ENCODE peak calls at places on chromosome 17, in eight cellular contexts. One of them, this sample, is unnamed.

GRCh38 chr17:74639704-74640142 is 16.2 kb upstream of the CD300E start:
- ATAC-seq in stimulated activated naive B cell treated with anti-CD40 and anti-IgM and Interleukin-4, amounts not matched to agents 10 μg/mL and 1 μg/mL and 100 μg/mL, for 72 hours: peak; percentile 74
- ATAC-seq in B cell: peak; percentile 70
- ATAC-seq in pancreas: no peak
- ATAC-seq in natural killer cell treated with Interleukin-12 subunit alpha and Interleukin-12 subunit beta and Interleukin-15 and Interleukin-18, amount 100 ng/mL, for 72 hours: peak; percentile 70
- ATAC-seq in effector memory CD8-positive, alpha-beta T cell: peak; percentile 35
- ATAC-seq in right cardiac atrium: peak; percentile 29
- ATAC-seq in activated T-cell treated with anti-CD3 and anti-CD28 coated beads, Interleukin-2, amount 50 U/mL, for 4 hours: peak; percentile 46
- ATAC-seq in this sample: no peak

GRCh38 chr17:72342582-72343527 is 222.0 kb downstream of the SOX9 start:
- ATAC-seq in stimulated activated naive B cell treated with anti-CD40 and anti-IgM and Interleukin-4, amounts not matched to agents 10 μg/mL and 1 μg/mL and 100 μg/mL, for 72 hours: no peak
- ATAC-seq in B cell: no peak
- ATAC-seq in pancreas: no peak
- ATAC-seq in natural killer cell treated with Interleukin-12 subunit alpha and Interleukin-12 subunit beta and Interleukin-15 and Interleukin-18, amount 100 ng/mL, for 72 hours: no peak
- ATAC-seq in effector memory CD8-positive, alpha-beta T cell: no peak
- ATAC-seq in right cardiac atrium: peak; percentile 82
- ATAC-seq in activated T-cell treated with anti-CD3 and anti-CD28 coated beads, Interleukin-2, amount 50 U/mL, for 4 hours: no peak
- ATAC-seq in this sample: no peak

GRCh38 chr17:41326173-41327145 is 10.9 kb upstream of the KRTAP17-1 start:
- ATAC-seq in stimulated activated naive B cell treated with anti-CD40 and anti-IgM and Interleukin-4, amounts not matched to agents 10 μg/mL and 1 μg/mL and 100 μg/mL, for 72 hours: no peak
- ATAC-seq in B cell: no peak
- ATAC-seq in pancreas: no peak
- ATAC-seq in natural killer cell treated with Interleukin-12 subunit alpha and Interleukin-12 subunit beta and Interleukin-15 and Interleukin-18, amount 100 ng/mL, for 72 hours: no peak
- ATAC-seq in effector memory CD8-positive, alpha-beta T cell: peak; percentile 87
- ATAC-seq in right cardiac atrium: no peak
- ATAC-seq in activated T-cell treated with anti-CD3 and anti-CD28 coated beads, Interleukin-2, amount 50 U/mL, for 4 hours: no peak
- ATAC-seq in this sample: no peak

GRCh38 chr17:37643118-37643766 is at the start of gene DDX52:
- ATAC-seq in stimulated activated naive B cell treated with anti-CD40 and anti-IgM and Interleukin-4, amounts not matched to agents 10 μg/mL and 1 μg/mL and 100 μg/mL, for 72 hours: peak; percentile 98
- ATAC-seq in B cell: peak; percentile 99
- ATAC-seq in pancreas: peak; percentile 97
- ATAC-seq in natural killer cell treated with Interleukin-12 subunit alpha and Interleukin-12 subunit beta and Interleukin-15 and Interleukin-18, amount 100 ng/mL, for 72 hours: peak; percentile 99
- ATAC-seq in effector memory CD8-positive, alpha-beta T cell: peak; percentile 98
- ATAC-seq in right cardiac atrium: peak; percentile 99
- ATAC-seq in activated T-cell treated with anti-CD3 and anti-CD28 coated beads, Interleukin-2, amount 50 U/mL, for 4 hours: peak; percentile 99
- ATAC-seq in this sample: peak; percentile 95

GRCh38 chr17:43713494-43714162 is 45.0 kb downstream of the SOST start:
- ATAC-seq in stimulated activated naive B cell treated with anti-CD40 and anti-IgM and Interleukin-4, amounts not matched to agents 10 μg/mL and 1 μg/mL and 100 μg/mL, for 72 hours: peak; percentile 54
- ATAC-seq in B cell: no peak
- ATAC-seq in pancreas: peak; percentile 70
- ATAC-seq in natural killer cell treated with Interleukin-12 subunit alpha and Interleukin-12 subunit beta and Interleukin-15 and Interleukin-18, amount 100 ng/mL, for 72 hours: peak; percentile 74
- ATAC-seq in effector memory CD8-positive, alpha-beta T cell: peak; percentile 53
- ATAC-seq in right cardiac atrium: peak; percentile 78
- ATAC-seq in activated T-cell treated with anti-CD3 and anti-CD28 coated beads, Interleukin-2, amount 50 U/mL, for 4 hours: peak; percentile 73
- ATAC-seq in this sample: peak; percentile 28

GRCh38 chr17:82152114-82152513 is 54.1 kb upstream of the FASN start:
- ATAC-seq in stimulated activated naive B cell treated with anti-CD40 and anti-IgM and Interleukin-4, amounts not matched to agents 10 μg/mL and 1 μg/mL and 100 μg/mL, for 72 hours: no peak
- ATAC-seq in B cell: no peak
- ATAC-seq in pancreas: no peak
- ATAC-seq in natural killer cell treated with Interleukin-12 subunit alpha and Interleukin-12 subunit beta and Interleukin-15 and Interleukin-18, amount 100 ng/mL, for 72 hours: no peak
- ATAC-seq in effector memory CD8-positive, alpha-beta T cell: no peak
- ATAC-seq in right cardiac atrium: no peak
- ATAC-seq in activated T-cell treated with anti-CD3 and anti-CD28 coated beads, Interleukin-2, amount 50 U/mL, for 4 hours: no peak
- ATAC-seq in this sample: peak; percentile 6

GRCh38 chr17:64084940-64085649 is 44.8 kb downstream of the ERN1 start:
- ATAC-seq in stimulated activated naive B cell treated with anti-CD40 and anti-IgM and Interleukin-4, amounts not matched to agents 10 μg/mL and 1 μg/mL and 100 μg/mL, for 72 hours: no peak
- ATAC-seq in B cell: no peak
- ATAC-seq in pancreas: no peak
- ATAC-seq in natural killer cell treated with Interleukin-12 subunit alpha and Interleukin-12 subunit beta and Interleukin-15 and Interleukin-18, amount 100 ng/mL, for 72 hours: no peak
- ATAC-seq in effector memory CD8-positive, alpha-beta T cell: no peak
- ATAC-seq in right cardiac atrium: no peak
- ATAC-seq in activated T-cell treated with anti-CD3 and anti-CD28 coated beads, Interleukin-2, amount 50 U/mL, for 4 hours: no peak
- ATAC-seq in this sample: no peak

GRCh38 chr17:59007995-59008394 is 98.7 kb downstream of the TRIM37 start:
- ATAC-seq in stimulated activated naive B cell treated with anti-CD40 and anti-IgM and Interleukin-4, amounts not matched to agents 10 μg/mL and 1 μg/mL and 100 μg/mL, for 72 hours: no peak
- ATAC-seq in B cell: no peak
- ATAC-seq in pancreas: peak; percentile 31
- ATAC-seq in natural killer cell treated with Interleukin-12 subunit alpha and Interleukin-12 subunit beta and Interleukin-15 and Interleukin-18, amount 100 ng/mL, for 72 hours: no peak
- ATAC-seq in effector memory CD8-positive, alpha-beta T cell: no peak
- ATAC-seq in right cardiac atrium: peak; percentile 41
- ATAC-seq in activated T-cell treated with anti-CD3 and anti-CD28 coated beads, Interleukin-2, amount 50 U/mL, for 4 hours: no peak
- ATAC-seq in this sample: no peak